ENCODE peak calls at places on chromosomes 3 and 15, in six cellular contexts. G, K, S, H, A and O are unnamed samples.

GRCh38 chr3:114380233-114380645 is 86.4 kb downstream of the TIGIT start:
- DNase-seq in H (peak; percentile 82), A (no peak), G (peak; percentile 3), S (peak; percentile 86), K (peak; percentile 39), O (no peak)

GRCh38 chr15:33985287-33985686 is 17.0 kb downstream of the CHRM5 start:
- DNase-seq in G (no peak), H (peak; percentile 71), K (peak; percentile 73), A (no peak), S (no peak), O (no peak)

GRCh38 chr3:177591371-177591770 is 394.1 kb upstream of the TBL1XR1 start:
- DNase-seq in K (no peak), S (no peak), G (no peak), A (no peak), H (no peak), O (peak; percentile 64)

GRCh38 chr15:38524156-38524555 is 40.5 kb downstream of the RASGRP1 start:
- DNase-seq in K (no peak), H (no peak), G (no peak), A (no peak), S (no peak), O (no peak)

GRCh38 chr3:141323936-141324704 is 44.2 kb upstream of the ZBTB38 start:
- DNase-seq in A (no peak), G (no peak), H (no peak), S (no peak), K (no peak), O (no peak)

GRCh38 chr15:77905301-77905920 is 172.1 kb downstream of the TBC1D2B start:
- DNase-seq in G (no peak), H (no peak), A (no peak), K (no peak), S (no peak), O (peak; percentile 55)

GRCh38 chr15:74958320-74958907 is 1.8 kb upstream of the RPP25 start:
- DNase-seq in K (no peak), A (no peak), S (peak; percentile 75), G (no peak), H (no peak), O (peak; percentile 82)

GRCh38 chr15:93052090-93052892 is 36.7 kb downstream of the RGMA start:
- DNase-seq in S (no peak), G (no peak), H (no peak), A (no peak), K (no peak), O (no peak)

GRCh38 chr15:66622677-66623076 is 56.9 kb upstream of the LCTL start:
- DNase-seq in A (no peak), S (no peak), H (no peak), G (no peak), K (no peak), O (no peak)

GRCh38 chr3:152289708-152290107 is 21.0 kb downstream of the MBNL1 start:
- DNase-seq in A (no peak), K (no peak), S (no peak), H (no peak), G (no peak), O (no peak)

GRCh38 chr3:159748408-159748807 is 240.2 kb upstream of the IL12A start:
- DNase-seq in K (no peak), G (no peak), H (no peak), S (no peak), A (no peak), O (no peak)

GRCh38 chr3:160012108-160012507 is 23.5 kb downstream of the IL12A start:
- DNase-seq in S (no peak), H (no peak), G (no peak), A (no peak), K (no peak), O (no peak)

GRCh38 chr15:40878785-40879184 is 4.8 kb upstream of the RHOV start:
- DNase-seq in G (no peak), S (no peak), H (no peak), K (peak; percentile 9), A (no peak), O (no peak)

GRCh38 chr3:185057829-185058228 is 95.0 kb downstream of the C3orf70 start:
- DNase-seq in H (no peak), G (no peak), S (no peak), K (no peak), A (no peak), O (no peak)

GRCh38 chr15:34804113-34804512 is 8.8 kb upstream of the ACTC1 start:
- DNase-seq in K (no peak), A (no peak), S (no peak), G (no peak), H (no peak), O (no peak)

GRCh38 chr15:87349181-87349580 is 907.4 kb downstream of the NTRK3 start:
- DNase-seq in A (no peak), S (no peak), K (no peak), H (no peak), G (no peak), O (no peak)

GRCh38 chr3:148366743-148367410 is 330.8 kb upstream of the AGTR1 start:
- DNase-seq in S (no peak), K (no peak), G (no peak), H (no peak), A (no peak), O (no peak)

GRCh38 chr3:126668450-126669401 is 13.8 kb upstream of the TXNRD3 start:
- DNase-seq in G (no peak), K (no peak), H (no peak), A (no peak), S (no peak), O (no peak)